ENCODE peak calls at places on chromosomes 7 and 10, in eight cellular contexts. N is aorta; T is PC-3; W is K562; L is A549; Z is left lung; F is SJSA1; M is CD8-positive, alpha-beta memory T cell. J is an unnamed sample. For H3K4me1, the result is how much of the 10 kb centered on the place peaks cover.

GRCh38 chr10:105857284-105858264 is 1216.5 kb downstream of the SORCS3 start:
- DNase-seq in W (no peak), Z (no peak), L (no peak), M (no peak), N (no peak), T (no peak), F (no peak), J (no peak)

GRCh38 chr7:139647812-139648616 is 124.5 kb downstream of the CLEC2L start:
- DNase-seq in M (no peak), Z (no peak), W (no peak), T (no peak), L (no peak), N (no peak), F (no peak), J (no peak)

GRCh38 chr7:107857541-107857912 is 33.5 kb upstream of the DLD start:
- DNase-seq in L (no peak), Z (no peak), T (peak), W (no peak), F (no peak), M (no peak), N (no peak), J (no peak)

GRCh38 chr7:101690061-101690460 is 61.0 kb upstream of the MYL10 start:
- DNase-seq in M (no peak), W (no peak), Z (no peak), F (no peak), N (no peak), L (no peak), T (no peak), J (no peak)

GRCh38 chr10:91552706-91553105 is 80.2 kb downstream of the PPP1R3C start:
- DNase-seq in M (no peak), F (no peak), N (no peak), T (peak), W (no peak), Z (no peak), L (peak), J (peak)

GRCh38 chr7:94440460-94441039 is 45.9 kb downstream of the COL1A2 start:
- DNase-seq in L (no peak), T (no peak), N (no peak), W (no peak), F (no peak), M (no peak), Z (no peak), J (no peak)

GRCh38 chr10:123134915-123135414 is 805 bp upstream of the HMX3 start:
- DNase-seq in T (no peak), Z (no peak), M (no peak), L (no peak), N (no peak), F (peak), W (peak), J (no peak)

GRCh38 chr10:116146374-116146773 is 126.6 kb downstream of the GFRA1 start:
- DNase-seq in Z (no peak), W (no peak), F (no peak), T (no peak), L (no peak), M (no peak), N (no peak), J (no peak)

GRCh38 chr7:95772298-95772770 is at the start of gene DYNC1I1:
- DNase-seq in N (peak), F (peak), W (peak), Z (peak), M (no peak), L (peak), T (peak), J (peak)

GRCh38 chr10:28710227-28710889 is 33.0 kb downstream of the BAMBI start:
- DNase-seq in M (no peak), T (no peak), F (no peak), L (no peak), Z (no peak), W (no peak), N (no peak), J (no peak)

GRCh38 chr10:101227765-101228681 is 1.2 kb downstream of the LBX1 start:
- DNase-seq in W (no peak), Z (no peak), N (no peak), L (peak), T (no peak), M (no peak), F (no peak), J (peak)

DNA sequence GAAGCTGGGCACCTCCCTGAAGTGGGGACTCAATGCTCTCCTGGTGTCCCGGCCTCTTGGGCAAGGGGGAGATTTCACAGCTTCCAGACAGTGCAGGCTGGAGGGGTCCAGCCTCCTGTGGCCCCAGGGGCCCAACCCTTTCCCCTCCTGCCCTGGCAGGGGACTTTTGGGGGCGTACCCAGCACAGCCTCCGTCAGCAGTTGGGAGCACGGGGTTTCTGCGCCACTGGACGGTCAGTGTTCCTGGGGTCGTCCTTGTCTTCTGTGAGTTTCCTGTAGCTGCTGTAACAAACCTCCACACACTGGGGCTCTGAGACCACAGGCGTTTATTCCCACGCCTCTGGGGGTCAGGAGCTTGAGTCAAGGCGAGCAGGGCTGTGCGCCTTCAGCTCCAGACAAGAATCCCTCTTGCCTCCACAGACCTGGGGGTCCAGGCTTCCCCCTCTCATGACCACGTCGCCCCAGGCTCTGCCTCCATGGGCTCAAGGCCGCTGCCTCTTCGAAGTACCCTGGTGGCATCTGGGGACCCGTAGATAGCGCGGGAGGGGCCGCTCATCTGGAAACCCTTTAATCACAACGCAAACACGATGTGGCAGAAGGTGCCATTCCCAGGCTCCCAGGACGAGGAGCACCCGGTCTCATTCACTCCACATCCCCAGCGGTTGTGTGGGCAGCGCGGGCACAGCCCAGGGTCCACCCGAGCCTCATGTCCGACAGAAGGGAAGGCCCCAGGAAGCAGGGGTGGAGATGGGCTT is 14.0 kb downstream of the PWWP2B start:
- DNase-seq in F (no peak), T (no peak), L (no peak), Z (no peak), M (no peak), W (no peak), N (no peak), J (no peak)
- H3K27ac ChIP-seq in F (no peak), T (no peak), L (no peak), Z (peak), M (no peak), W (no peak), N (no peak), J (peak)

GRCh38 chr7:2504818-2505375 is 14.7 kb upstream of the LFNG start:
- DNase-seq in Z (no peak), N (no peak), T (no peak), L (no peak), W (no peak), F (no peak), M (no peak), J (no peak)

GRCh38 chr7:2502647-2502966 is 17.0 kb upstream of the LFNG start:
- DNase-seq in M (no peak), L (no peak), F (no peak), Z (no peak), T (no peak), W (no peak), N (no peak), J (no peak)

GRCh38 chr7:2503056-2503941 is 16.3 kb upstream of the LFNG start:
- DNase-seq in M (no peak), F (no peak), N (no peak), L (no peak), Z (no peak), T (no peak), W (no peak), J (no peak)

GRCh38 chr7:2505401-2505800 is 14.2 kb upstream of the LFNG start:
- DNase-seq in T (no peak), N (no peak), M (no peak), L (no peak), W (no peak), F (no peak), Z (no peak), J (no peak)

GRCh38 chr7:2504128-2504817 is 15.3 kb upstream of the LFNG start:
- DNase-seq in M (no peak), L (no peak), W (no peak), N (no peak), Z (no peak), T (no peak), F (no peak), J (no peak)
- H3K4me1 ChIP-seq in M (under half), L (under half), W (under half), N (under half), Z (under half), T (under half), F (under half), J (under half)

GRCh38 chr7:19119901-19120486 is 2.6 kb upstream of the TWIST1 start:
- DNase-seq in L (no peak), N (no peak), M (no peak), Z (no peak), F (no peak), W (no peak), T (no peak), J (no peak)

GRCh38 chr7:19117870-19118608 is 603 bp upstream of the TWIST1 start:
- DNase-seq in M (no peak), T (peak), N (peak), L (no peak), F (peak), Z (peak), W (no peak), J (no peak)

GRCh38 chr7:19119372-19119771 is 1.9 kb upstream of the TWIST1 start:
- DNase-seq in N (no peak), M (no peak), F (no peak), W (no peak), Z (no peak), L (no peak), T (no peak), J (no peak)

GRCh38 chr7:19117081-19117869 is at the start of gene TWIST1:
- DNase-seq in W (no peak), L (peak), M (no peak), Z (peak), T (peak), F (peak), N (peak), J (no peak)

DNA sequence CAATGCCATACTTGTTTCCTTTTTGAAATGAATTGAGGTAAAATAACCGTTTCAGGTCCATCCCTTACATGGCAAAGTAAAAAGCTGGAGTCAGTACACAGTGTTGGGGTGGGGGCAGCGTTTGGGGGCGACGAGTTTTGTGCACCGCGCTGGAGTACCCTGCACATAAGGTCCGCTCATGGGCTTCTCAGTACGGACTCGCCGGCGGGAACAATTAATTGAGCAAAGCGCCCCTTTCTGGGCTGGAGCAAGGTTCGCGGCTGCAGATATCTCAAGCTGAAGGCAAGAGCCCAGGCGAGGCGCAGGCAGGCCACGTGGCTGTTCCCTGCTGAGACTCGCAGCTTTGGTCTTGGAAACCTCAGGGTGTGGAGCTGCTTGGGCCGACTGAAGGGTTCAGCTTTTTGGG is 1.5 kb upstream of the TWIST1 start:
- DNase-seq in M (no peak), Z (no peak), L (no peak), T (no peak), F (no peak), N (no peak), W (no peak), J (no peak)
- H3K4me3 ChIP-seq in M (no peak), Z (no peak), L (no peak), T (no peak), F (no peak), N (no peak), W (no peak), J (no peak)

GRCh38 chr7:99622596-99622995 is 5.8 kb downstream of the ZSCAN25 start:
- DNase-seq in M (no peak), Z (no peak), F (peak), N (no peak), T (no peak), W (no peak), L (no peak), J (no peak)
- H3K27ac ChIP-seq in M (no peak), Z (no peak), F (peak), N (no peak), T (no peak), W (no peak), L (no peak), J (no peak)

GRCh38 chr10:119215371-119215770 is 8.0 kb downstream of the GRK5 start:
- DNase-seq in F (no peak), W (no peak), N (no peak), L (no peak), Z (no peak), M (no peak), T (no peak), J (no peak)

GRCh38 chr10:119219747-119220320 is 12.5 kb downstream of the GRK5 start:
- DNase-seq in T (no peak), Z (no peak), N (no peak), M (no peak), W (no peak), F (no peak), L (no peak), J (no peak)

GRCh38 chr10:119217937-119218579 is 10.7 kb downstream of the GRK5 start:
- DNase-seq in L (no peak), T (no peak), N (no peak), F (no peak), W (no peak), M (no peak), Z (no peak), J (no peak)

GRCh38 chr10:119217401-119217800 is 10.0 kb downstream of the GRK5 start:
- DNase-seq in Z (no peak), F (no peak), L (no peak), N (no peak), M (no peak), T (no peak), W (no peak), J (no peak)

DNA sequence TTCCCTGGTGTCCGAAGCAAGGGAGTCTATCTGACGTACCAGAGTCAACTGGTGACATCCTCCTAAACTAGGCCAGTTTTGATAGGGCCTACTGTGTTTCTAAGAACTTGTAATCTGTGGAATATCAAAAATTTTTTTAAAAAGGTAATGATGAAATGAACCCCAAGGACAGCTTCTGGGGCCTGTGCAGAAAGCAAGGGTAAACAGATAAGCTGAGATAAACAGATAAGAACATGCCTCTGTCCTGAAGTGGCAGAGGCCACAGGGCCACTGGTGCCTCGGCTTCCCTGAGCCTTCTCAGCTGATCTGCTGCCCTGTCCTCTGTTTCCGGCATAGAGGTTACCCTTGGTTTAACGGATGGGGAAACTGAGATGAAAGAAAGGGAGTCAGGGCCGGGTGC is 8.8 kb downstream of the GRK5 start:
- DNase-seq in L (no peak), T (no peak), W (no peak), N (no peak), F (no peak), Z (no peak), M (no peak), J (no peak)
- H3K4me1 ChIP-seq in L (under half), T (under half), W (under half), N (under half), F (under half), Z (under half), M (under half), J (under half)

GRCh38 chr10:22634093-22634492 is 80.3 kb downstream of the PIP4K2A start:
- DNase-seq in F (no peak), M (no peak), W (no peak), Z (no peak), T (no peak), N (no peak), L (no peak), J (no peak)
- H3K4me3 ChIP-seq in F (no peak), M (no peak), W (no peak), Z (no peak), T (no peak), N (no peak), L (no peak), J (no peak)

DNA sequence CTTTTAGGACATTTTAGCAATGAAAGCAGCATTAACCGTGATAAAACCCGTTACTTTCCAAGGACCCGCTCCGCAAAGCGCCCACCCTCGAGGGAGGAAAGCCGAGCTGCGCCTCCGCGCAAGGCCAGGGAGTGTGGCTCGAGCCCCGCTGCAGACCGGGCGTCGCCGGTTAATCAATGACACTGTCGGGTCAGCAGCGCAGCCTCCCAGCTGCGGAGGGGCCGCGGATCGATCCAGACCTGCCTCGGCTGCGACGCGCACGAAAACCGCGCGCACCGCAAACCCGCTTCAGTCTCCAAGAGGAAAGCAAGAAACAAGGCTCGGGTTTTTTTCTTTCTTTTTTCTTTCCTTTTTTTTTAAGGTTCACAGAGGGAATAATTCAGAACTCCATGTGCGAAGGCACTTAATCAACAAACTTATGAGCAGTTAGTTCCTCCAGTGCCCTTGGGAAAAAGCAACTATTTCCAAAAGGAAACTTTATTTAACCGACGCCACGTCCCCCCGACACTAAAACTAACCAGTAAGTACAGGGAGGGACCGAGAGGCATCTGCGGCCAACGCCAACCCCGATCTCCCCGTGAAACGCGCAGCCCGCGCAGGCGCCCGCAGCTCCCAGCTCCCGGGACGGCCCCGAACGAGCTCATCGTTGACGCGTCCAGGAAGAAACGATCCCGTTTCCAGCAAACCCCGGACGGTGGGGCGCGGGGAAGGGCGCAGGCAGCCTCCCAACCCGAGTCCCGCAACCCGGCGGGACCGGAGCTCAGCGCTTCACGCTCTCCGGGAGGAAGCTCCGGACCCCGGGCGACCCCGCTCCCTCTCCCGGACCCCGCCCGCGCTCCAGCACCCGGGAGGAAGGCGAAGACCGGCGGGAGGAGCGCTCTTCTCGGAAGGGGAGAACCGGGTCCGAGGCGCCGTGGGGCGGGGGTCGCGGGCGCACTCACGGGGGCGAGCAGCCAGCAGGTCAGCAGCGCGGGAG is 599 bp downstream of the VIPR2 start:
- DNase-seq in F (no peak), T (no peak), W (no peak), Z (no peak), N (no peak), M (no peak), L (no peak), J (no peak)
- H3K27ac ChIP-seq in F (no peak), T (no peak), W (no peak), Z (no peak), N (no peak), M (no peak), L (no peak), J (no peak)

GRCh38 chr7:151659219-151659618 is 139.5 kb upstream of the RHEB start:
- DNase-seq in M (no peak), N (no peak), L (no peak), T (peak), F (no peak), Z (no peak), W (no peak), J (no peak)
- H3K4me1 ChIP-seq in M (under half), N (under half), L (under half), T (under half), F (under half), Z (under half), W (under half), J (under half)

DNA sequence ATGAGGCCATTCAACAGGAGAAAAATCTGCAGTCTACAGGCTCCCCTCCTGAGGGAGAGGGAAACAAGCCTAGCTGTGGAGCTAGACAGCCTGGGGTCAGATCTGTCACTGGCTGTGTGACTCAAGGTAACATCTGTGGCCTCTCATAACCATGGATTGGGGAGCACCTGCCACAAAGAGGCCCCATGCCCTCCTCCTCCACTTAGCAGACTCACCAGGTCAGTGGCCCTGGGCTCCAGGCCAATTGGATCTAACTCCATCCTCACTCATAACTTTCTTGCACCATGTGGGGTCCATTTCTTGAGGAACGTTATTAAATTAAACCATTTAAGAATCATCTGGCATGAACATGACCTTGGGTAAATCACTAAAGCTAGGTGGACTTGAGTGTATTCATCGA is 1.8 kb downstream of the GDF10 start:
- DNase-seq in W (no peak), M (no peak), N (no peak), L (no peak), T (no peak), F (no peak), Z (no peak), J (no peak)
- H3K4me3 ChIP-seq in W (no peak), M (no peak), N (no peak), L (no peak), T (no peak), F (no peak), Z (no peak), J (no peak)

GRCh38 chr10:10977231-10977956 is 40.3 kb upstream of the CELF2 start:
- DNase-seq in L (no peak), T (no peak), W (no peak), Z (no peak), N (no peak), M (no peak), F (no peak), J (peak)

GRCh38 chr10:10973310-10973709 is 44.4 kb upstream of the CELF2 start:
- DNase-seq in L (no peak), M (no peak), F (no peak), Z (no peak), W (no peak), N (no peak), T (no peak), J (no peak)

GRCh38 chr10:10976652-10977051 is 41.0 kb upstream of the CELF2 start:
- DNase-seq in F (no peak), L (no peak), M (no peak), T (no peak), W (no peak), N (no peak), Z (no peak), J (no peak)

GRCh38 chr10:10975647-10976046 is 42.0 kb upstream of the CELF2 start:
- DNase-seq in F (no peak), Z (no peak), W (no peak), M (no peak), T (no peak), N (no peak), L (no peak), J (no peak)

GRCh38 chr10:10977978-10978377 is 39.7 kb upstream of the CELF2 start:
- DNase-seq in N (no peak), W (no peak), Z (no peak), T (no peak), F (no peak), L (no peak), M (no peak), J (no peak)
- H3K27ac ChIP-seq in N (no peak), W (no peak), Z (no peak), T (no peak), F (no peak), L (no peak), M (no peak), J (no peak)

J was measured in gastrocnemius medialis.